ENCODE peak calls at places on chromosomes 13 and 19, in seven cellular contexts. One of them, this sample, is unnamed.
A peak's percentile ranks its signal among the peaks of the same experiment; 100 is the strongest.

GRCh38 chr19:41945135-41945766 is 13.9 kb downstream of the RABAC1 start:
- DNase-seq in naive thymus-derived CD4-positive, alpha-beta T cell: peak; percentile 75
- DNase-seq in heart left ventricle: no peak
- DNase-seq in iPS DF 6.9: no peak
- DNase-seq in neural progenitor cell: no peak
- DNase-seq in effector memory CD4-positive, alpha-beta T cell: peak; percentile 92
- DNase-seq in psoas muscle: no peak
- DNase-seq in this sample: peak; percentile 97

GRCh38 chr19:6164906-6165531 is 29.6 kb downstream of the ACSBG2 start:
- DNase-seq in naive thymus-derived CD4-positive, alpha-beta T cell: no peak
- DNase-seq in heart left ventricle: no peak
- DNase-seq in iPS DF 6.9: no peak
- DNase-seq in neural progenitor cell: no peak
- DNase-seq in effector memory CD4-positive, alpha-beta T cell: no peak
- DNase-seq in psoas muscle: no peak
- DNase-seq in this sample: no peak

GRCh38 chr19:1066251-1066747 is 668 bp upstream of the ARHGAP45 start:
- DNase-seq in naive thymus-derived CD4-positive, alpha-beta T cell: no peak
- DNase-seq in heart left ventricle: peak; percentile 61
- DNase-seq in iPS DF 6.9: no peak
- DNase-seq in neural progenitor cell: peak; percentile 44
- DNase-seq in effector memory CD4-positive, alpha-beta T cell: no peak
- DNase-seq in psoas muscle: no peak
- DNase-seq in this sample: no peak

GRCh38 chr19:6063576-6063961 is 46.7 kb downstream of the RFX2 start:
- DNase-seq in naive thymus-derived CD4-positive, alpha-beta T cell: no peak
- DNase-seq in heart left ventricle: no peak
- DNase-seq in iPS DF 6.9: no peak
- DNase-seq in neural progenitor cell: no peak
- DNase-seq in effector memory CD4-positive, alpha-beta T cell: no peak
- DNase-seq in psoas muscle: no peak
- DNase-seq in this sample: no peak

GRCh38 chr19:48741222-48741999 is 1.0 kb upstream of the RASIP1 start:
- DNase-seq in naive thymus-derived CD4-positive, alpha-beta T cell: no peak
- DNase-seq in heart left ventricle: peak; percentile 87
- DNase-seq in iPS DF 6.9: no peak
- DNase-seq in neural progenitor cell: peak; percentile 71
- DNase-seq in effector memory CD4-positive, alpha-beta T cell: no peak
- DNase-seq in psoas muscle: peak; percentile 76
- DNase-seq in this sample: peak; percentile 88

GRCh38 chr19:35040826-35041547 is 534 bp upstream of the HPN start:
- DNase-seq in naive thymus-derived CD4-positive, alpha-beta T cell: no peak
- DNase-seq in heart left ventricle: peak; percentile 93
- DNase-seq in iPS DF 6.9: no peak
- DNase-seq in neural progenitor cell: peak; percentile 70
- DNase-seq in effector memory CD4-positive, alpha-beta T cell: no peak
- DNase-seq in psoas muscle: peak; percentile 98
- DNase-seq in this sample: no peak

GRCh38 chr13:72953391-72953960 is 105.3 kb upstream of the KLF5 start:
- DNase-seq in naive thymus-derived CD4-positive, alpha-beta T cell: no peak
- DNase-seq in heart left ventricle: no peak
- DNase-seq in iPS DF 6.9: no peak
- DNase-seq in neural progenitor cell: no peak
- DNase-seq in effector memory CD4-positive, alpha-beta T cell: no peak
- DNase-seq in psoas muscle: no peak
- DNase-seq in this sample: no peak

GRCh38 chr13:43664700-43665191 is 122.0 kb downstream of the ENOX1 start:
- DNase-seq in naive thymus-derived CD4-positive, alpha-beta T cell: no peak
- DNase-seq in heart left ventricle: peak; percentile 48
- DNase-seq in iPS DF 6.9: no peak
- DNase-seq in neural progenitor cell: peak; percentile 76
- DNase-seq in effector memory CD4-positive, alpha-beta T cell: no peak
- DNase-seq in psoas muscle: no peak
- DNase-seq in this sample: no peak

GRCh38 chr19:47187797-47188196 is 43.2 kb downstream of the BBC3 start:
- DNase-seq in naive thymus-derived CD4-positive, alpha-beta T cell: peak; percentile 37
- DNase-seq in heart left ventricle: no peak
- DNase-seq in iPS DF 6.9: no peak
- DNase-seq in neural progenitor cell: no peak
- DNase-seq in effector memory CD4-positive, alpha-beta T cell: no peak
- DNase-seq in psoas muscle: no peak
- DNase-seq in this sample: no peak

GRCh38 chr13:100235311-100235901 is 146.5 kb downstream of the PCCA start:
- DNase-seq in naive thymus-derived CD4-positive, alpha-beta T cell: peak; percentile 41
- DNase-seq in heart left ventricle: no peak
- DNase-seq in iPS DF 6.9: no peak
- DNase-seq in neural progenitor cell: peak; percentile 59
- DNase-seq in effector memory CD4-positive, alpha-beta T cell: no peak
- DNase-seq in psoas muscle: no peak
- DNase-seq in this sample: peak; percentile 84

GRCh38 chr19:18292810-18293641 is 11.6 kb upstream of the JUND start:
- DNase-seq in naive thymus-derived CD4-positive, alpha-beta T cell: no peak
- DNase-seq in heart left ventricle: peak; percentile 92
- DNase-seq in iPS DF 6.9: no peak
- DNase-seq in neural progenitor cell: peak; percentile 94
- DNase-seq in effector memory CD4-positive, alpha-beta T cell: no peak
- DNase-seq in psoas muscle: peak; percentile 90
- DNase-seq in this sample: no peak

GRCh38 chr19:7488736-7489353 is at the start of gene PEX11G:
- DNase-seq in naive thymus-derived CD4-positive, alpha-beta T cell: peak; percentile 91
- DNase-seq in heart left ventricle: peak; percentile 97
- DNase-seq in iPS DF 6.9: peak; percentile 82
- DNase-seq in neural progenitor cell: peak; percentile 98
- DNase-seq in effector memory CD4-positive, alpha-beta T cell: peak; percentile 78
- DNase-seq in psoas muscle: peak; percentile 95
- DNase-seq in this sample: peak; percentile 95

GRCh38 chr13:113566227-113566561 is 18.4 kb upstream of the TFDP1 start:
- DNase-seq in naive thymus-derived CD4-positive, alpha-beta T cell: no peak
- DNase-seq in heart left ventricle: peak; percentile 25
- DNase-seq in iPS DF 6.9: no peak
- DNase-seq in neural progenitor cell: no peak
- DNase-seq in effector memory CD4-positive, alpha-beta T cell: no peak
- DNase-seq in psoas muscle: peak; percentile 38
- DNase-seq in this sample: no peak

GRCh38 chr19:29084266-29084665 is 128.7 kb downstream of the UQCRFS1 start:
- DNase-seq in naive thymus-derived CD4-positive, alpha-beta T cell: no peak
- DNase-seq in heart left ventricle: no peak
- DNase-seq in iPS DF 6.9: no peak
- DNase-seq in neural progenitor cell: peak; percentile 46
- DNase-seq in effector memory CD4-positive, alpha-beta T cell: no peak
- DNase-seq in psoas muscle: no peak
- DNase-seq in this sample: peak; percentile 79

GRCh38 chr19:13094771-13095392 is 7.8 kb downstream of the LYL1 start:
- DNase-seq in naive thymus-derived CD4-positive, alpha-beta T cell: no peak
- DNase-seq in heart left ventricle: peak; percentile 78
- DNase-seq in iPS DF 6.9: no peak
- DNase-seq in neural progenitor cell: peak; percentile 73
- DNase-seq in effector memory CD4-positive, alpha-beta T cell: no peak
- DNase-seq in psoas muscle: no peak
- DNase-seq in this sample: peak; percentile 55

GRCh38 chr13:99658266-99658991 is 157.2 kb downstream of the TM9SF2 start:
- DNase-seq in naive thymus-derived CD4-positive, alpha-beta T cell: peak; percentile 69
- DNase-seq in heart left ventricle: peak; percentile 77
- DNase-seq in iPS DF 6.9: no peak
- DNase-seq in neural progenitor cell: peak; percentile 83
- DNase-seq in effector memory CD4-positive, alpha-beta T cell: peak; percentile 38
- DNase-seq in psoas muscle: peak; percentile 59
- DNase-seq in this sample: peak; percentile 86

GRCh38 chr13:105702441-105702840 is 833.0 kb downstream of the EFNB2 start:
- DNase-seq in naive thymus-derived CD4-positive, alpha-beta T cell: no peak
- DNase-seq in heart left ventricle: no peak
- DNase-seq in iPS DF 6.9: no peak
- DNase-seq in neural progenitor cell: no peak
- DNase-seq in effector memory CD4-positive, alpha-beta T cell: no peak
- DNase-seq in psoas muscle: no peak
- DNase-seq in this sample: no peak

GRCh38 chr19:44847144-44848035 is 1.3 kb downstream of the NECTIN2 start:
- DNase-seq in naive thymus-derived CD4-positive, alpha-beta T cell: no peak
- DNase-seq in heart left ventricle: peak; percentile 80
- DNase-seq in iPS DF 6.9: no peak
- DNase-seq in neural progenitor cell: peak; percentile 75
- DNase-seq in effector memory CD4-positive, alpha-beta T cell: no peak
- DNase-seq in psoas muscle: peak; percentile 72
- DNase-seq in this sample: no peak

GRCh38 chr13:27953671-27954405 is 15.3 kb downstream of the CDX2 start:
- DNase-seq in naive thymus-derived CD4-positive, alpha-beta T cell: peak; percentile 53
- DNase-seq in heart left ventricle: peak; percentile 84
- DNase-seq in iPS DF 6.9: no peak
- DNase-seq in neural progenitor cell: peak; percentile 95
- DNase-seq in effector memory CD4-positive, alpha-beta T cell: peak; percentile 21
- DNase-seq in psoas muscle: peak; percentile 78
- DNase-seq in this sample: peak; percentile 90

GRCh38 chr19:41993612-41994483 is at the start of gene ATP1A3:
- DNase-seq in naive thymus-derived CD4-positive, alpha-beta T cell: peak; percentile 48
- DNase-seq in heart left ventricle: peak; percentile 81
- DNase-seq in iPS DF 6.9: no peak
- DNase-seq in neural progenitor cell: peak; percentile 93
- DNase-seq in effector memory CD4-positive, alpha-beta T cell: peak; percentile 44
- DNase-seq in psoas muscle: no peak
- DNase-seq in this sample: peak; percentile 92

GRCh38 chr19:18274776-18275356 is 614 bp upstream of the IQCN start:
- DNase-seq in naive thymus-derived CD4-positive, alpha-beta T cell: peak; percentile 54
- DNase-seq in heart left ventricle: peak; percentile 92
- DNase-seq in iPS DF 6.9: no peak
- DNase-seq in neural progenitor cell: no peak
- DNase-seq in effector memory CD4-positive, alpha-beta T cell: no peak
- DNase-seq in psoas muscle: peak; percentile 95
- DNase-seq in this sample: no peak

GRCh38 chr13:107459430-107459829 is 755.9 kb downstream of the LIG4 start:
- DNase-seq in naive thymus-derived CD4-positive, alpha-beta T cell: no peak
- DNase-seq in heart left ventricle: no peak
- DNase-seq in iPS DF 6.9: no peak
- DNase-seq in neural progenitor cell: no peak
- DNase-seq in effector memory CD4-positive, alpha-beta T cell: no peak
- DNase-seq in psoas muscle: no peak
- DNase-seq in this sample: no peak

GRCh38 chr19:3283886-3284657 is 59.6 kb downstream of the CELF5 start:
- DNase-seq in naive thymus-derived CD4-positive, alpha-beta T cell: no peak
- DNase-seq in heart left ventricle: no peak
- DNase-seq in iPS DF 6.9: no peak
- DNase-seq in neural progenitor cell: no peak
- DNase-seq in effector memory CD4-positive, alpha-beta T cell: no peak
- DNase-seq in psoas muscle: no peak
- DNase-seq in this sample: no peak
- H3K4me3 ChIP-seq in naive thymus-derived CD4-positive, alpha-beta T cell: peak overlapping the region; percentile 44
- H3K4me3 ChIP-seq in heart left ventricle: no peak overlapping the region
- H3K4me3 ChIP-seq in iPS DF 6.9: peak overlapping the region; percentile 12
- H3K4me3 ChIP-seq in neural progenitor cell: peak overlapping the region; percentile 46
- H3K4me3 ChIP-seq in effector memory CD4-positive, alpha-beta T cell: peak overlapping the region; percentile 39
- H3K4me3 ChIP-seq in psoas muscle: peak overlapping the region; percentile 25
- H3K4me3 ChIP-seq in this sample: no peak overlapping the region

GRCh38 chr19:54554006-54554405 is 19.6 kb upstream of the LILRA2 start:
- DNase-seq in naive thymus-derived CD4-positive, alpha-beta T cell: no peak
- DNase-seq in heart left ventricle: no peak
- DNase-seq in iPS DF 6.9: no peak
- DNase-seq in neural progenitor cell: no peak
- DNase-seq in effector memory CD4-positive, alpha-beta T cell: no peak
- DNase-seq in psoas muscle: no peak
- DNase-seq in this sample: no peak
- H3K9me3 ChIP-seq in naive thymus-derived CD4-positive, alpha-beta T cell: no peaks in the 10 kb centered on the region
- H3K9me3 ChIP-seq in heart left ventricle: no peaks in the 10 kb centered on the region
- H3K9me3 ChIP-seq in iPS DF 6.9: peaks cover 18% of the 10 kb centered on the region
- H3K9me3 ChIP-seq in neural progenitor cell: no peaks in the 10 kb centered on the region
- H3K9me3 ChIP-seq in effector memory CD4-positive, alpha-beta T cell: no peaks in the 10 kb centered on the region
- H3K9me3 ChIP-seq in psoas muscle: no peaks in the 10 kb centered on the region
- H3K9me3 ChIP-seq in this sample: no peaks in the 10 kb centered on the region

GRCh38 chr19:33679696-33680095 is 57.9 kb downstream of the CHST8 start:
- DNase-seq in naive thymus-derived CD4-positive, alpha-beta T cell: no peak
- DNase-seq in heart left ventricle: peak; percentile 7
- DNase-seq in iPS DF 6.9: no peak
- DNase-seq in neural progenitor cell: no peak
- DNase-seq in effector memory CD4-positive, alpha-beta T cell: no peak
- DNase-seq in psoas muscle: no peak
- DNase-seq in this sample: no peak
- H3K27me3 ChIP-seq in naive thymus-derived CD4-positive, alpha-beta T cell: no peaks in the 10 kb centered on the region
- H3K27me3 ChIP-seq in heart left ventricle: peaks cover 13% of the 10 kb centered on the region
- H3K27me3 ChIP-seq in iPS DF 6.9: no peaks in the 10 kb centered on the region
- H3K27me3 ChIP-seq in neural progenitor cell: peaks cover 23% of the 10 kb centered on the region
- H3K27me3 ChIP-seq in effector memory CD4-positive, alpha-beta T cell: no peaks in the 10 kb centered on the region
- H3K27me3 ChIP-seq in psoas muscle: peaks cover 25% of the 10 kb centered on the region
- H3K27me3 ChIP-seq in this sample: no peaks in the 10 kb centered on the region

GRCh38 chr19:10431254-10431942 is 11.1 kb downstream of the PDE4A start:
- DNase-seq in naive thymus-derived CD4-positive, alpha-beta T cell: no peak
- DNase-seq in heart left ventricle: no peak
- DNase-seq in iPS DF 6.9: no peak
- DNase-seq in neural progenitor cell: no peak
- DNase-seq in effector memory CD4-positive, alpha-beta T cell: peak; percentile 54
- DNase-seq in psoas muscle: peak; percentile 59
- DNase-seq in this sample: peak; percentile 62
- H3K4me3 ChIP-seq in naive thymus-derived CD4-positive, alpha-beta T cell: peak overlapping the region; percentile 50
- H3K4me3 ChIP-seq in heart left ventricle: peak overlapping the region; percentile 68
- H3K4me3 ChIP-seq in iPS DF 6.9: no peak overlapping the region
- H3K4me3 ChIP-seq in neural progenitor cell: peak overlapping the region; percentile 40
- H3K4me3 ChIP-seq in effector memory CD4-positive, alpha-beta T cell: peak overlapping the region; percentile 18
- H3K4me3 ChIP-seq in psoas muscle: peak overlapping the region; percentile 77
- H3K4me3 ChIP-seq in this sample: peak overlapping the region; percentile 66

GRCh38 chr19:37389234-37389633 is 18.3 kb downstream of the ZNF527 start:
- DNase-seq in naive thymus-derived CD4-positive, alpha-beta T cell: no peak
- DNase-seq in heart left ventricle: no peak
- DNase-seq in iPS DF 6.9: no peak
- DNase-seq in neural progenitor cell: no peak
- DNase-seq in effector memory CD4-positive, alpha-beta T cell: no peak
- DNase-seq in psoas muscle: no peak
- DNase-seq in this sample: no peak
- H3K9me3 ChIP-seq in naive thymus-derived CD4-positive, alpha-beta T cell: peaks cover 88% of the 10 kb centered on the region
- H3K9me3 ChIP-seq in heart left ventricle: peaks cover 95% of the 10 kb centered on the region
- H3K9me3 ChIP-seq in iPS DF 6.9: peaks cover 7% of the 10 kb centered on the region
- H3K9me3 ChIP-seq in neural progenitor cell: peaks cover 35% of the 10 kb centered on the region
- H3K9me3 ChIP-seq in effector memory CD4-positive, alpha-beta T cell: peaks cover 47% of the 10 kb centered on the region
- H3K9me3 ChIP-seq in psoas muscle: peaks cover 97% of the 10 kb centered on the region
- H3K9me3 ChIP-seq in this sample: peaks cover 56% of the 10 kb centered on the region

DNA sequence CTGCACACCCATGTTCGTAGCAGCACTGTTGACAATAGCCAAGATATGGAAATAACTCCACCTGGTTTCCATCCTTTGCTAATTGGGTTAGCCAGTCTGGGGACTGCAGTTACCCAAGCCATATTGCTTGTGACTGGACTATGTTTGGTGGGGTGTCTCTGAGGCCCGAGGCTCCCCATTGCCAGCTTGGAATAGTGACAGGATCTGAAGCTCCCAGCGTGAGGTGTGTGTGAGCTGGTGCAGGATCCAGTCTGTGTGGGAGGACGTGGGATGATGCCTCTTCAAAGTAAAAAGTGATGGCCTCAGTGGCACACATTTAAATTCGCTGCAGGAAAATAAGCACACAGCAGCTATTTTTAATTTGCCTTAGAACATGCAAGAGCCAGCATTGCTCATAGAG is 74.9 kb downstream of the TEX26 start:
- DNase-seq in naive thymus-derived CD4-positive, alpha-beta T cell: no peak
- DNase-seq in heart left ventricle: no peak
- DNase-seq in iPS DF 6.9: no peak
- DNase-seq in neural progenitor cell: no peak
- DNase-seq in effector memory CD4-positive, alpha-beta T cell: no peak
- DNase-seq in psoas muscle: no peak
- DNase-seq in this sample: no peak
- H3K27me3 ChIP-seq in naive thymus-derived CD4-positive, alpha-beta T cell: no peaks in the 10 kb centered on the region
- H3K27me3 ChIP-seq in heart left ventricle: no peaks in the 10 kb centered on the region
- H3K27me3 ChIP-seq in iPS DF 6.9: no peaks in the 10 kb centered on the region
- H3K27me3 ChIP-seq in neural progenitor cell: no peaks in the 10 kb centered on the region
- H3K27me3 ChIP-seq in effector memory CD4-positive, alpha-beta T cell: peaks cover 2% of the 10 kb centered on the region
- H3K27me3 ChIP-seq in psoas muscle: peaks cover 19% of the 10 kb centered on the region
- H3K27me3 ChIP-seq in this sample: no peaks in the 10 kb centered on the region

This sample was measured in Karpas-422.